ENCODE peak calls at places on chromosomes 13 and 19, in seven cellular contexts. G is CD8-positive, alpha-beta T cell; T is stimulated activated CD8-positive, alpha-beta memory T cell treated with anti-CD3 and anti-CD28 coated beads, Interleukin-2, amount 100 ng/mL, for 48 hours; F is mammary epithelial cell; N is stimulated activated CD4-positive, alpha-beta T cell treated with anti-CD3 and anti-CD28 coated beads, Interleukin-4, amount 100 ng/mL, for 4 hours; Z is non-pigmented ciliary epithelial cell; B is tibial nerve. X is an unnamed sample.

GRCh38 chr13:95535243-95535642 is 17.3 kb upstream of the CLDN10 start:
- DNase-seq in G (no peak), T (no peak), F (peak), N (no peak), Z (no peak), B (no peak), X (peak)

GRCh38 chr19:52722062-52723005 is 12.5 kb downstream of the ZNF611 start:
- DNase-seq in G (no peak), T (no peak), F (peak), N (no peak), Z (peak), B (no peak), X (no peak)

GRCh38 chr19:43754312-43754561 is 525 bp downstream of the SMG9 start:
- DNase-seq in G (no peak), T (no peak), F (no peak), N (no peak), Z (peak), B (no peak), X (no peak)

GRCh38 chr19:56333506-56333905 is 18.9 kb upstream of the ZSCAN5A start:
- DNase-seq in G (no peak), T (no peak), F (peak), N (peak), Z (peak), B (peak), X (no peak)

GRCh38 chr13:109131698-109132257 is 502.4 kb downstream of the MYO16 start:
- DNase-seq in G (no peak), T (no peak), F (no peak), N (no peak), Z (no peak), B (no peak), X (no peak)

GRCh38 chr19:13461536-13461935 is 44.7 kb downstream of the CACNA1A start:
- DNase-seq in G (no peak), T (no peak), F (no peak), N (no peak), Z (no peak), B (no peak), X (no peak)

GRCh38 chr13:95156208-95156607 is 145.0 kb downstream of the ABCC4 start:
- DNase-seq in G (no peak), T (no peak), F (no peak), N (no peak), Z (no peak), B (no peak), X (no peak)

GRCh38 chr13:51614350-51614786 is 30.1 kb downstream of the WDFY2 start:
- DNase-seq in G (peak), T (peak), F (no peak), N (peak), Z (no peak), B (no peak), X (no peak)

GRCh38 chr19:8877854-8878705 is 45.9 kb downstream of the MBD3L1 start:
- DNase-seq in G (no peak), T (no peak), F (no peak), N (no peak), Z (no peak), B (no peak), X (no peak)

GRCh38 chr19:40702337-40703012 is 12.0 kb upstream of the NUMBL start:
- DNase-seq in G (no peak), T (no peak), F (no peak), N (no peak), Z (no peak), B (no peak), X (no peak)

GRCh38 chr13:57425531-57425930 is 206.0 kb upstream of the PCDH17 start:
- DNase-seq in G (no peak), T (no peak), F (no peak), N (no peak), Z (no peak), B (no peak), X (no peak)

GRCh38 chr19:19570561-19570960 is 32.5 kb downstream of the CILP2 start:
- DNase-seq in G (no peak), T (no peak), F (no peak), N (no peak), Z (no peak), B (no peak), X (no peak)

GRCh38 chr19:35565016-35565856 is 1.8 kb upstream of the ATP4A start:
- DNase-seq in G (no peak), T (no peak), F (no peak), N (no peak), Z (no peak), B (no peak), X (no peak)

X was measured in kidney epithelial cell.